ENCODE peak calls at places on chromosomes 13 and 19, in seven cellular contexts. W is memory B cell; K is HS-5; Z is progenitor cell of endocrine pancreas; M is NCI-H2171 treated with DMSO at 0.1 percent for 48 hours; L is H9; I is stimulated activated CD8-positive, alpha-beta memory T cell treated with anti-CD3 and anti-CD28 coated beads, Interleukin-4, amount 100 ng/mL, for 24 hours. S is an unnamed sample.

GRCh38 chr13:40779049-40779448 is 8.1 kb upstream of the MRPS31 start:
- DNase-seq in L (peak; percentile 50), W (no peak), Z (no peak), M (no peak), K (no peak), I (no peak), S (no peak)

GRCh38 chr13:47399599-47399998 is 502.7 kb upstream of the HTR2A start:
- DNase-seq in Z (no peak), M (no peak), K (no peak), W (no peak), L (no peak), I (no peak), S (no peak)

GRCh38 chr13:72122661-72123060 is 255.7 kb upstream of the DACH1 start:
- DNase-seq in I (no peak), M (no peak), K (no peak), Z (no peak), W (no peak), L (no peak), S (no peak)

GRCh38 chr13:79398915-79399314 is 7.1 kb downstream of the RBM26 start:
- DNase-seq in Z (no peak), M (no peak), K (no peak), I (no peak), L (no peak), W (no peak), S (no peak)

GRCh38 chr13:26656919-26657318 is 99.4 kb downstream of the WASF3 start:
- DNase-seq in I (no peak), W (no peak), K (peak; percentile 6), Z (no peak), M (no peak), L (no peak), S (no peak)

GRCh38 chr13:77185721-77186120 is 141.2 kb downstream of the MYCBP2 start:
- DNase-seq in Z (no peak), L (no peak), M (no peak), K (no peak), W (no peak), I (no peak), S (no peak)

GRCh38 chr19:29770653-29771052 is 41.1 kb upstream of the CCNE1 start:
- DNase-seq in K (no peak), Z (no peak), M (no peak), W (no peak), L (no peak), I (no peak), S (no peak)

GRCh38 chr19:38062959-38063786 is 156.2 kb downstream of the SIPA1L3 start:
- DNase-seq in Z (peak; percentile 69), I (no peak), M (peak; percentile 95), W (no peak), K (no peak), L (no peak), S (no peak)

GRCh38 chr13:76764429-76764828 is 121.8 kb downstream of the KCTD12 start:
- DNase-seq in K (no peak), W (no peak), I (no peak), M (peak; percentile 86), Z (no peak), L (no peak), S (peak; percentile 84)

GRCh38 chr19:17469371-17470203 is 737 bp upstream of the SLC27A1 start:
- DNase-seq in K (peak; percentile 90), I (peak; percentile 88), M (peak; percentile 97), Z (peak; percentile 83), L (peak; percentile 97), W (peak; percentile 81), S (peak; percentile 96)

GRCh38 chr13:101624210-101624922 is 171.9 kb downstream of the ITGBL1 start:
- DNase-seq in M (no peak), I (no peak), Z (no peak), W (no peak), L (peak; percentile 36), K (no peak), S (no peak)

GRCh38 chr19:390386-391198 is 18.4 kb downstream of the C2CD4C start:
- DNase-seq in Z (no peak), I (no peak), W (no peak), K (no peak), M (no peak), L (no peak), S (no peak)

GRCh38 chr13:110152351-110152750 is 154.6 kb downstream of the COL4A1 start:
- DNase-seq in M (no peak), W (no peak), L (no peak), K (no peak), I (no peak), Z (no peak), S (no peak)

GRCh38 chr19:41479757-41480191 is 36.8 kb downstream of the ERICH4 start:
- DNase-seq in K (no peak), M (peak; percentile 0), Z (no peak), W (no peak), I (no peak), L (no peak), S (peak; percentile 88)

GRCh38 chr13:56314755-56315154 is 826.0 kb upstream of the PRR20A start:
- DNase-seq in M (peak; percentile 4), Z (no peak), L (no peak), I (no peak), W (no peak), K (no peak), S (no peak)

GRCh38 chr19:2076481-2077082 is 19.5 kb downstream of the MOB3A start:
- DNase-seq in L (no peak), Z (no peak), W (no peak), I (no peak), K (no peak), M (no peak), S (no peak)

GRCh38 chr19:8569066-8569761 is 8.0 kb downstream of the MYO1F start:
- DNase-seq in M (no peak), I (peak; percentile 64), Z (no peak), W (no peak), L (no peak), K (peak; percentile 74), S (peak; percentile 36)

GRCh38 chr19:29521291-29522075 is 4.3 kb upstream of the VSTM2B start:
- DNase-seq in W (no peak), K (no peak), I (no peak), M (no peak), L (no peak), Z (no peak), S (no peak)

GRCh38 chr19:35212241-35212640 is 16.3 kb downstream of the FAM187B start:
- DNase-seq in W (no peak), Z (no peak), L (no peak), K (no peak), M (no peak), I (no peak), S (no peak)

GRCh38 chr19:29596080-29596479 is 10.0 kb upstream of the POP4 start:
- DNase-seq in L (no peak), I (no peak), W (no peak), M (peak; percentile 24), Z (no peak), K (no peak), S (no peak)

GRCh38 chr19:18418034-18418724 is 1.0 kb upstream of the SSBP4 start:
- DNase-seq in K (no peak), I (no peak), Z (peak; percentile 8), L (no peak), W (no peak), M (no peak), S (peak; percentile 68)